ENCODE peak calls at places on chromosomes 3 and 15, in eight cellular contexts. A is kidney, V is fibroblast of lung, X is IMR-90, R is mesenchymal stem cell, E is endodermal cell, Y is neural progenitor cell, F is HCT116. I is an unnamed sample.

GRCh38 chr3:70779296-70779695 is 466.9 kb upstream of the MDFIC2 start:
- DNase-seq in X (no peak), E (no peak), F (no peak), Y (no peak), R (no peak), A (no peak), V (no peak), I (no peak)

GRCh38 chr3:152718810-152719209 is 116.1 kb upstream of the P2RY1 start:
- DNase-seq in F (no peak), V (peak; percentile 26), E (no peak), Y (no peak), R (peak; percentile 81), A (no peak), X (no peak), I (peak; percentile 23)

GRCh38 chr15:101372960-101373525 is 78.0 kb upstream of the SNRPA1 start:
- DNase-seq in V (no peak), R (no peak), Y (no peak), X (no peak), E (peak; percentile 66), F (no peak), A (no peak), I (no peak)

GRCh38 chr3:51384145-51384729 is 854 bp upstream of the MANF start:
- DNase-seq in Y (peak; percentile 46), X (no peak), E (no peak), V (no peak), A (no peak), F (no peak), R (no peak), I (peak; percentile 66)

GRCh38 chr3:13348671-13349396 is 71.3 kb downstream of the NUP210 start:
- DNase-seq in A (no peak), X (peak; percentile 7), V (no peak), E (peak; percentile 87), F (no peak), Y (peak; percentile 51), R (peak; percentile 18), I (no peak)

GRCh38 chr15:100951965-100952364 is 32.8 kb downstream of the LRRK1 start:
- DNase-seq in F (no peak), R (no peak), Y (no peak), X (no peak), V (no peak), E (no peak), A (no peak), I (no peak)

GRCh38 chr3:51622402-51622801 is 48.6 kb upstream of the TEX264 start:
- DNase-seq in R (peak; percentile 11), Y (no peak), X (peak; percentile 10), V (peak; percentile 29), E (no peak), F (no peak), A (no peak), I (peak; percentile 78)

GRCh38 chr15:65790692-65791334 is 1.3 kb downstream of the DENND4A start:
- DNase-seq in R (peak; percentile 43), X (peak; percentile 47), V (peak; percentile 70), E (no peak), A (no peak), Y (peak; percentile 8), F (no peak), I (peak; percentile 57)

GRCh38 chr15:39232512-39232911 is 348.4 kb upstream of the THBS1 start:
- DNase-seq in X (peak; percentile 95), F (no peak), R (peak; percentile 91), Y (no peak), V (peak; percentile 66), A (no peak), E (no peak), I (peak; percentile 93)

GRCh38 chr3:197564097-197564843 is 8.5 kb upstream of the BDH1 start:
- DNase-seq in V (no peak), R (no peak), X (no peak), E (no peak), Y (peak; percentile 43), F (no peak), A (no peak), I (no peak)

GRCh38 chr15:73932381-73933191 is 6.3 kb downstream of the LOXL1 start:
- DNase-seq in F (no peak), X (no peak), E (no peak), R (no peak), Y (no peak), A (peak; percentile 29), V (no peak), I (peak; percentile 53)

GRCh38 chr3:197501879-197502620 is 53.7 kb downstream of the BDH1 start:
- DNase-seq in Y (peak; percentile 83), R (peak; percentile 66), A (no peak), V (peak; percentile 49), F (no peak), X (peak; percentile 26), E (peak; percentile 91), I (peak; percentile 88)

GRCh38 chr15:93748710-93749109 is 482.7 kb upstream of the MCTP2 start:
- DNase-seq in A (no peak), Y (no peak), V (no peak), E (no peak), F (no peak), X (no peak), R (no peak), I (no peak)
- H3K9me3 ChIP-seq in A (peaks cover 9% of the 10 kb centered on the region), Y (peaks cover 10% of the 10 kb centered on the region), V (no peaks in the 10 kb centered on the region), E (no peaks in the 10 kb centered on the region), F (peaks cover 8% of the 10 kb centered on the region), X (peaks cover 6% of the 10 kb centered on the region), R (peaks cover 27% of the 10 kb centered on the region), I (no peaks in the 10 kb centered on the region)

GRCh38 chr15:25862469-25863066 is 559 bp downstream of the ATP10A start:
- DNase-seq in V (peak; percentile 34), Y (peak; percentile 21), E (peak; percentile 78), F (no peak), A (no peak), R (no peak), X (no peak), I (peak; percentile 62)

GRCh38 chr15:25862087-25862468 is 1.0 kb downstream of the ATP10A start:
- DNase-seq in Y (no peak), A (no peak), F (no peak), E (peak; percentile 60), R (no peak), X (peak; percentile 33), V (peak; percentile 5), I (peak; percentile 66)

GRCh38 chr15:25858952-25859760 is 4.0 kb downstream of the ATP10A start:
- DNase-seq in R (no peak), E (no peak), A (no peak), X (no peak), F (no peak), Y (no peak), V (no peak), I (no peak)

GRCh38 chr15:25860885-25861866 is 2.0 kb downstream of the ATP10A start:
- DNase-seq in Y (no peak), A (no peak), R (no peak), V (no peak), X (no peak), E (no peak), F (no peak), I (peak; percentile 81)

GRCh38 chr15:25859838-25860645 is 3.1 kb downstream of the ATP10A start:
- DNase-seq in Y (no peak), A (no peak), X (no peak), F (no peak), V (peak; percentile 6), R (no peak), E (no peak), I (peak; percentile 54)
- H3K9ac ChIP-seq in Y (no peak overlapping the region), A (no peak overlapping the region), X (no peak overlapping the region), F (no peak overlapping the region), V (no peak overlapping the region), R (no peak overlapping the region), E (no peak overlapping the region), I (peak overlapping the region; percentile 95)

GRCh38 chr15:84878504-84878903 is 6.0 kb upstream of the SLC28A1 start:
- DNase-seq in Y (peak; percentile 81), R (peak; percentile 68), V (peak; percentile 59), F (peak; percentile 56), X (peak; percentile 44), E (peak; percentile 90), A (no peak), I (peak; percentile 73)
- H3K4me3 ChIP-seq in Y (no peak overlapping the region), R (no peak overlapping the region), V (no peak overlapping the region), F (no peak overlapping the region), X (no peak overlapping the region), E (no peak overlapping the region), A (no peak overlapping the region), I (no peak overlapping the region)

GRCh38 chr15:25090073-25090733 is 135.4 kb downstream of the SNRPN start:
- DNase-seq in E (peak; percentile 24), R (no peak), Y (no peak), F (no peak), A (no peak), V (no peak), X (no peak), I (no peak)
- H3K9me3 ChIP-seq in E (peaks cover 13% of the 10 kb centered on the region), R (peaks cover 97% of the 10 kb centered on the region), Y (no peaks in the 10 kb centered on the region), F (peaks cover 71% of the 10 kb centered on the region), A (peaks cover 54% of the 10 kb centered on the region), V (peaks cover 2% of the 10 kb centered on the region), X (peaks cover 62% of the 10 kb centered on the region), I (no peaks in the 10 kb centered on the region)

GRCh38 chr15:67175643-67176071 is 78.8 kb downstream of the AAGAB start:
- DNase-seq in X (peak; percentile 69), Y (no peak), A (no peak), E (peak; percentile 71), V (peak; percentile 83), F (no peak), R (peak; percentile 93), I (peak; percentile 52)

GRCh38 chr15:67178569-67179210 is 75.8 kb downstream of the AAGAB start:
- DNase-seq in E (no peak), Y (no peak), A (peak; percentile 47), F (no peak), X (peak; percentile 99), V (peak; percentile 98), R (peak; percentile 98), I (peak; percentile 96)

GRCh38 chr15:67179411-67179995 is 75.0 kb downstream of the AAGAB start:
- DNase-seq in R (no peak), X (no peak), A (no peak), F (no peak), Y (no peak), E (no peak), V (no peak), I (no peak)

GRCh38 chr15:67176195-67176971 is 78.1 kb downstream of the AAGAB start:
- DNase-seq in F (no peak), R (peak; percentile 26), V (no peak), X (no peak), Y (peak; percentile 57), A (no peak), E (peak; percentile 76), I (no peak)

GRCh38 chr15:67177750-67178149 is 76.7 kb downstream of the AAGAB start:
- DNase-seq in A (no peak), V (peak; percentile 69), X (peak; percentile 83), R (peak; percentile 89), Y (no peak), F (no peak), E (no peak), I (peak; percentile 46)
- H3K9ac ChIP-seq in A (no peak overlapping the region), V (peak overlapping the region; percentile 58), X (peak overlapping the region; percentile 62), R (peak overlapping the region; percentile 59), Y (no peak overlapping the region), F (no peak overlapping the region), E (no peak overlapping the region), I (peak overlapping the region; percentile 75)

GRCh38 chr15:64383760-64384159 is 2.5 kb upstream of the PCLAF start:
- DNase-seq in X (no peak), V (no peak), A (no peak), R (no peak), F (no peak), Y (no peak), E (no peak), I (no peak)

GRCh38 chr15:64381000-64381751 is at the start of gene PCLAF:
- DNase-seq in X (peak; percentile 94), F (peak; percentile 89), Y (peak; percentile 96), A (peak; percentile 97), R (peak; percentile 97), E (peak; percentile 98), V (peak; percentile 93), I (peak; percentile 98)

GRCh38 chr15:64379216-64379960 is 1.9 kb downstream of the PCLAF start:
- DNase-seq in Y (no peak), E (no peak), V (no peak), F (no peak), X (no peak), R (no peak), A (no peak), I (peak; percentile 31)
- H3K4me3 ChIP-seq in Y (peak overlapping the region; percentile 69), E (peak overlapping the region; percentile 90), V (peak overlapping the region; percentile 36), F (no peak overlapping the region), X (no peak overlapping the region), R (no peak overlapping the region), A (no peak overlapping the region), I (peak overlapping the region; percentile 71)